ENCODE peak calls at places on chromosomes 16 and 17, in nine cellular contexts. X is PC-3, Y is mammary epithelial cell, A is K562, Q is GM23248, H is GM23338, E is hepatocyte, V is HCT116, M is neural progenitor cell. G is an unnamed sample.

GRCh38 chr17:57842280-57842679 is 7.6 kb downstream of the MRPS23 start:
- DNase-seq in E (no peak), Q (no peak), X (no peak), V (no peak), H (no peak), M (no peak), Y (no peak), A (no peak), G (no peak)

GRCh38 chr17:62781826-62782225 is 26.3 kb downstream of the MARCHF10 start:
- DNase-seq in M (no peak), X (peak), Y (peak), E (no peak), H (no peak), Q (peak), A (no peak), V (no peak), G (no peak)

GRCh38 chr17:9279911-9280310 is 258.6 kb downstream of the NTN1 start:
- DNase-seq in E (no peak), Y (no peak), H (no peak), M (no peak), V (no peak), Q (no peak), X (no peak), A (no peak), G (no peak)

GRCh38 chr17:67469208-67469980 is 92.3 kb downstream of the PITPNC1 start:
- DNase-seq in H (peak), M (no peak), E (peak), Q (no peak), V (no peak), X (no peak), Y (no peak), A (no peak), G (peak)

GRCh38 chr17:76166168-76166567 is 25.1 kb upstream of the FOXJ1 start:
- DNase-seq in Q (peak), H (no peak), A (no peak), X (no peak), V (no peak), M (no peak), E (no peak), Y (peak), G (no peak)

GRCh38 chr16:278863-279366 is 1.5 kb upstream of the ARHGDIG start:
- DNase-seq in A (peak), Y (peak), Q (peak), X (peak), V (no peak), E (no peak), H (peak), M (peak), G (peak)

GRCh38 chr16:52914428-52914827 is 138.3 kb downstream of the CHD9NB start:
- DNase-seq in M (no peak), A (no peak), V (no peak), X (no peak), Q (no peak), H (peak), Y (no peak), E (no peak), G (no peak)

GRCh38 chr17:63475491-63476412 is 1.1 kb upstream of the ACE start:
- DNase-seq in V (no peak), X (no peak), E (no peak), A (no peak), H (peak), M (no peak), Q (no peak), Y (no peak), G (no peak)

GRCh38 chr16:85238233-85238647 is 126.0 kb upstream of the CIBAR2 start:
- DNase-seq in E (peak), V (no peak), X (no peak), Y (no peak), M (peak), Q (peak), H (peak), A (no peak), G (no peak)

GRCh38 chr17:74736423-74737298 is at the start of gene RAB37:
- DNase-seq in V (peak), A (no peak), H (peak), Q (peak), X (no peak), M (peak), Y (no peak), E (peak), G (peak)
- TF ChIP-seq EZH2 in V (no peak), A (no peak), H (no peak), Q (no peak), X (peak), M (peak), Y (peak), E (no peak), G (peak)

DNA sequence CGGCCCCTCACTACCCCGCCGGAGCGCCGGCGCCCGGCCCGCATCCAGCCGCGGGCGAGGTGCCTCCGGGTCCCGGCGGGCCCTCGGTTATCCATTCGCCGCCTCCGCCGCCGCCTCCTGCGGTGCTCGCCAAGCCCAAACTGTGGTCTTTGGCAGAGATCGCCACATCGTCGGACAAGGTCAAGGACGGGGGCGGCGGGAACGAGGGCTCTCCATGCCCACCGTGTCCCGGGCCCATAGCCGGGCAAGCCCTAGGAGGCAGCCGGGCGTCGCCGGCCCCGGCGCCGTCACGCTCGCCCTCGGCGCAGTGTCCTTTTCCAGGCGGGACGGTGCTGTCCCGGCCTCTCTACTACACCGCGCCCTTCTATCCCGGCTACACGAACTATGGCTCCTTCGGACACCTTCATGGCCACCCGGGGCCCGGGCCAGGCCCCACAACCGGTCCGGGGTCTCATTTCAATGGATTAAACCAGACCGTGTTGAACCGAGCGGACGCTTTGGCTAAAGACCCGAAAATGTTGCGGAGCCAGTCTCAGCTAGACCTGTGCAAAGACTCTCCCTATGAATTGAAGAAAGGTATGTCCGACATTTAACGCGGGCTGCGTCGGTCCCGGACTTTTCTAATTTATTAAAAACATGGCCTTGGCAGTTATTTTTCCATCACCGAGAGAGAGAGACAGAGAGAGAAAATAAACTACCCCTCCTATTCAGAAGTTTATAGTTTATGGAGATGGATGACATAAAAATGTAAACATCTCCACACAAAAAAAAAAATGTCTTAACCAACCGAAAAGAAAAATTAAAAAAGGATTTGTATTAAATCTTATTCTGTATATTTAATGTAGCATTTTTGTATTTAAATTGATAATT is 2.9 kb downstream of the IRX5 start:
- DNase-seq in A (no peak), H (peak), E (no peak), V (no peak), Q (peak), M (peak), X (no peak), Y (peak), G (no peak)
- TF ChIP-seq EZH2 in A (no peak), H (peak), E (peak), V (no peak), Q (no peak), M (peak), X (peak), Y (no peak), G (no peak)

GRCh38 chr17:49858796-49859195 is 10.9 kb upstream of the TAC4 start:
- DNase-seq in Q (no peak), X (no peak), V (no peak), Y (no peak), H (no peak), E (no peak), M (no peak), A (no peak), G (no peak)
- TF ChIP-seq EZH2 in Q (no peak), X (no peak), V (no peak), Y (no peak), H (no peak), E (no peak), M (no peak), A (no peak), G (no peak)

DNA sequence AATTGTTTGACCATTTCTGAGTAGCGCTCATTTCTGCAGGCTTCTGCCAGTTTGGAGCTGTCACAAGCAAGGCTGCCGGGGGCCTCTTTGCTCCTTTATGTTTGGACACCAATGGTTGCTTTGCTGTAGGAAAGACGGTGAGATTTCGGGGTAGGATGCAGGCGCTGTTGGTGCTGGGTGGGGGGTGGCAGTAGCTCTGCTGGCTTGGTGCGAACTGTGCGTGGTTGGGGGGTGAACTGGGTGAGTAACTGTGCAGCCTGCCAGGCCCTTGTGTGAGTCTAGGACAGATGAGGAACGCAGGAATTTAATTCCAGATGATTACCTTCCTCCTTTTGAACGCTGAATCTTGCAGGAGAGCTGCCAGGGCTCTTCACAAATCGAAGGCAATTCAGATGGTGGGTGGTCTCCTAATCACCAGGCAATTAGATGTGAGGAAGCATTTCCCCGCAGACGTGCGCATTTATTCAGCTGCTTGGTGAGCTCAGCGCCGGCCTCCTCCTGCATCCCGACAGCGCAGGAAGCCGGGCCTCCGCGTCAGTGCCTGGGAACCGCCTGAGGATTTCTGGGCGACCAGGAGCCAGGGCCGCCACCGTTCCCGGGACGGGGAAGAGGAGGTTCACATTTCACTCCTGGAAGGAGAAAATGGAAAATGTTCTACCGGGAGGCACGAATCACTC is 154.4 kb downstream of the FOXL1 start:
- DNase-seq in E (no peak), Y (no peak), Q (peak), M (peak), X (no peak), A (no peak), H (peak), V (no peak), G (no peak)
- TF ChIP-seq EZH2 in E (no peak), Y (no peak), Q (no peak), M (no peak), X (no peak), A (no peak), H (no peak), V (no peak), G (no peak)

GRCh38 chr16:8943001-8943763 is 20.5 kb downstream of the USP7 start:
- DNase-seq in H (no peak), X (no peak), M (peak), A (no peak), Y (no peak), V (no peak), Q (no peak), E (no peak), G (no peak)
- TF ChIP-seq EZH2 in H (no peak), X (no peak), M (no peak), A (no peak), Y (no peak), V (no peak), Q (no peak), E (no peak), G (no peak)

DNA sequence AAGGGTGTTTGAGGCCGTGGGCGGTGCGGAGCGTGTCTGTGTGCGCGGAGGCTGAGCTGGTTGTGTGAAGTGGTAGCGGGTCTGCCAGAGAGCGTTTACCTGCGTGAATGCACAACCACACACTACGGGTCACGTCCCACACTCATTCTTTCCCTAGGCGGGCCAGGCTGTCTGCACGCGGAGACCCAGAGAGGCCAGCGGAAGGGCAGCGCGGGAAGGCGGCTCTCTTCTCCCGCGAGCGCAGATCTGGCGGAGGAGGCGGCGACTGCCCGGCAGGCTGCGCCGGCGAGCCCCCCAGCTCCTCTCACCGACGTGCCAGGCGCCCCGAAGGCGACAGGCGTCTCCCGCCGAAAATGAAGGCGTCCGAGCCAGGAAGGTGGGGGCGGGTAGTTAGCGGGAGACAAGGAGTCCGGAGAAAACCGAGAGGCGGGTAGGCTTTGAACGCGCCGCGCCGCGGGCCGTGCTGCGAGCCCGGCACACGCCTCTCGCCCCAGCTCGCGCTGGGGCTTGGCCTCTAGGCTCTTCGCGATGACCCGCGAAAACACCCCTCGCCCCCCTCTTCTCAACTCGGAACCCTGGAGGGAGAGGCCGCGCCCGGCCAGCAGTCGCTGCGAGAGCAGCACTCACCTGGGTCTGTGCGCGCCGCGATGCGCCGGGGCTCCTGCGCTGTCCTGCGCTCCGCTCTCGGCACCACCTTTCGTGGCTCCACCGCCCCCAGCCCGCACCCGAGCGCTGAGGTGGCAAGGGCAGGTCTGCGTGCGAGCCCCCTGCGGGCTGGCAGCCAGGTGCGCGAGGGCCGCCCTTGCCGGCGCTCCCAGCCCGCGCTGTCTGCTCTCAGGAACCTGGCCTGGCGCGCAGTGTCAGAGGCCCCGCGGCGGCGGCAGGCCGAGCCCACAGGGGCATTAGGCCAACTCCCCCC is 2.0 kb upstream of the FOXF1 start:
- DNase-seq in A (no peak), H (peak), M (peak), X (no peak), V (no peak), E (no peak), Y (peak), Q (peak), G (no peak)
- TF ChIP-seq EZH2 in A (no peak), H (peak), M (peak), X (no peak), V (no peak), E (peak), Y (peak), Q (no peak), G (no peak)

GRCh38 chr17:83097831-83098230 is 18.4 kb downstream of the METRNL start:
- DNase-seq in Y (no peak), X (no peak), E (no peak), H (no peak), M (no peak), A (no peak), V (no peak), Q (no peak), G (no peak)

GRCh38 chr17:83099570-83100181 is 20.3 kb downstream of the METRNL start:
- DNase-seq in Q (peak), E (peak), X (no peak), M (peak), Y (no peak), V (no peak), H (no peak), A (no peak), G (peak)

GRCh38 chr17:83100220-83100852 is 20.9 kb downstream of the METRNL start:
- DNase-seq in Y (no peak), V (no peak), M (no peak), E (no peak), X (no peak), A (no peak), H (no peak), Q (peak), G (no peak)

GRCh38 chr17:83098241-83099085 is 19.1 kb downstream of the METRNL start:
- DNase-seq in Y (no peak), X (no peak), M (peak), E (peak), Q (peak), V (no peak), H (no peak), A (no peak), G (no peak)

DNA sequence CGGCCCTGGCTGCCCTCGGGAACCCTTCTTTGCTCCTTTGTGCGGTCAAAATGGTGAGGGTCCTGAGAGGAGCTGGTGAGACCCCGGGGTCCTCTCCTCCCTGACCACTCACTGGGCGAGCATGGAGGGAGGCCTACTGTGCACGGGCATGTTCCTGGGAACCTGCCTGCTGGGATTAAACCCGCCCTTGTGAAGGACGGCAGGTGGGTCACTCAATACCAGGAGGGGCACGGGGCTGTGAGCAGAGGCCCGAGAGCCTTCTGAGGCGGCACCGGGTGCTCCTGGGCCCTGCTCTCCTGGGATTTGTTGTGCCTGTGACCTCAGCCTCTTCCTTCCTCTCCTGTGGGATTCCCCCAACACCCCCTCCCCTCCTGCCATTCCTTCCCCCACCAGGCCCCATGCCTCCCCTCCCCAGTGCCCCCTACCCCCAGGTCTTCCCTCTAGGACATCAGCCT is 19.7 kb downstream of the METRNL start:
- DNase-seq in Y (no peak), M (no peak), Q (peak), H (no peak), X (no peak), V (no peak), A (no peak), E (no peak), G (no peak)
- TF ChIP-seq EZH2 in Y (no peak), M (no peak), Q (no peak), H (no peak), X (no peak), V (no peak), A (no peak), E (no peak), G (no peak)

GRCh38 chr17:48622857-48623256 is 3.3 kb downstream of the HOXB9 start:
- DNase-seq in E (no peak), V (no peak), X (no peak), M (no peak), Y (no peak), A (no peak), Q (no peak), H (no peak), G (no peak)
- TF ChIP-seq EZH2 in E (no peak), V (no peak), X (no peak), M (no peak), Y (no peak), A (no peak), Q (no peak), H (peak), G (no peak)

DNA sequence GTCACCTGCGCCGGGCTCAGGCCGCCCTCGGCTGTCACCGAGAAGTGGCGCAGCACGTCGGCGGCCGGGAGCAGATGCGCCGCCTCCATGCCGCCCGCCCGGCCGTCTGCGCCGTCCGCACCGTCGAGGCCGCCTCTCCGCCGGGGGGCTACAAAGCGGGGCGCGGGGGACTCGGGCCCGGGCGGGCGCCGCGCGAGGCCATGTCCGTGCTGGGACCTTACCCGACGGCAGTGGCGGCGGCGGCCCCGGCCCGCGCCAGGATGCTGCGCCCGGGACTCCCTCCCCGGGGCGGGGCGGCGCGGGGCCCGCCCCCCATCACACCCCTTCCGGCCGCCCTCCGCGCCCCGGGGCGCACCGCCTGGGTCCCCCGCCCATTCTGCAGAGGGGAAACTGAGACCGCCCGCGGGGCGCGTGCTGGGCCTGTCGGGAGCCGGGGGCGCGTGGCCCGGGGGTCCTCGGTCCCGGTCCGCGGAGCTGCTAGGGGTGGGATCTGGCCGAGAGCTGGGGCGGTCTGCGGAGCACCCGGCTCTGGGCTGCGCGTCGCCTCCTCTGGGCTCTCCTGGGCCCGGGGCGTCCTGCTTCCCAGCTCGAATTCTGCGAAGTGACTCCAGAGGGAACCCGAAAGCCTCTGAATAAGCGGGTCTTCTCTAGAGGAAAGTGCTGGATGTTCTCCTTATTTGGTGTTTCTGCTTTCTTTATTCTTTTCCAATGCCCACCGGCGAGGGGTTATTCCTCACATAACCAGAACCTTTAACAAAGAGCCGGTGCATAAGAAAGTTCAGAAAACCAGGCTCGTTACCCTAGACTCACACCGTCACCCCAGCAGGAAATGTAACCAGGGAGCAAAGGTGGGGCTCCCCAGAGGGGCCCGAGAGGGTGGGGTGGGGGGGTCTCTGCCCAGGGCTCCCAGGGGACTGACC is at the start of gene ATP2A3:
- DNase-seq in X (no peak), H (peak), A (peak), M (peak), E (peak), V (no peak), Y (no peak), Q (peak), G (peak)
- TF ChIP-seq EZH2 in X (no peak), H (no peak), A (no peak), M (peak), E (peak), V (no peak), Y (peak), Q (peak), G (no peak)

G was measured in DND-41.